ENCODE peak calls at places on chromosomes 5 and 9, in four cellular contexts. S, A, W and F are unnamed samples.

GRCh38 chr9:94843089-94843488 is 116.6 kb downstream of the AOPEP start:
- DNase-seq in S (no peak), W (no peak), A (no peak), F (no peak)

GRCh38 chr5:73370620-73371583 is 77.7 kb downstream of the FOXD1 start:
- DNase-seq in S (no peak), W (no peak), A (no peak), F (no peak)

GRCh38 chr5:172451771-172452197 is 2.5 kb downstream of the SH3PXD2B start:
- DNase-seq in A (no peak), S (no peak), W (no peak), F (no peak)

GRCh38 chr5:124888050-124888506 is 141.6 kb upstream of the ZNF608 start:
- DNase-seq in W (no peak), S (no peak), A (no peak), F (no peak)

GRCh38 chr5:90406466-90406865 is 3.1 kb downstream of the CETN3 start:
- DNase-seq in W (no peak), S (no peak), A (no peak), F (no peak)

GRCh38 chr5:112116372-112116771 is 302.7 kb downstream of the EPB41L4A start:
- DNase-seq in W (no peak), S (no peak), A (no peak), F (no peak)

GRCh38 chr9:93100265-93100636 is 4.2 kb downstream of the CARD19 start:
- DNase-seq in A (no peak), W (no peak), S (peak; percentile 17), F (no peak)

GRCh38 chr9:33620738-33621439 is 96.8 kb downstream of the ANKRD18B start:
- DNase-seq in S (no peak), W (no peak), A (no peak), F (no peak)

GRCh38 chr9:27558307-27558706 is 15.0 kb downstream of the C9orf72 start:
- DNase-seq in W (no peak), S (no peak), A (no peak), F (no peak)

GRCh38 chr5:168637281-168637680 is 58.1 kb upstream of the PANK3 start:
- DNase-seq in A (no peak), S (no peak), W (no peak), F (no peak)

GRCh38 chr9:121499427-121500164 is at the start of gene GGTA1:
- DNase-seq in W (no peak), S (peak; percentile 54), A (peak; percentile 76), F (peak; percentile 76)

GRCh38 chr9:34386656-34387055 is 10.0 kb upstream of the MYORG start:
- DNase-seq in A (no peak), S (no peak), W (no peak), F (no peak)

GRCh38 chr5:4862500-4862899 is 277.6 kb upstream of the ADAMTS16 start:
- DNase-seq in S (no peak), A (no peak), W (no peak), F (no peak)

GRCh38 chr5:79050513-79050912 is 19.0 kb downstream of the DMGDH start:
- DNase-seq in S (no peak), W (no peak), A (no peak), F (no peak)

GRCh38 chr9:38020251-38021076 is 48.6 kb downstream of the SHB start:
- DNase-seq in A (no peak), S (no peak), W (no peak), F (no peak)

GRCh38 chr5:83034552-83035181 is 42.5 kb downstream of the TMEM167A start:
- DNase-seq in S (no peak), W (no peak), A (no peak), F (no peak)

GRCh38 chr5:81344736-81345135 is 43.3 kb downstream of the ZCCHC9 start:
- DNase-seq in A (no peak), S (no peak), W (no peak), F (no peak)

GRCh38 chr5:160421625-160422258 is at the start of gene PTTG1:
- DNase-seq in W (peak; percentile 77), A (peak; percentile 95), S (peak; percentile 90), F (peak; percentile 95)

GRCh38 chr5:73319036-73319435 is 129.5 kb downstream of the FOXD1 start:
- DNase-seq in S (no peak), A (no peak), W (no peak), F (no peak)

GRCh38 chr9:2126331-2126789 is 111.2 kb downstream of the SMARCA2 start:
- DNase-seq in W (no peak), S (no peak), A (no peak), F (no peak)

GRCh38 chr5:17014686-17015085 is 78.6 kb upstream of the MYO10 start:
- DNase-seq in A (no peak), S (no peak), W (no peak), F (no peak)

GRCh38 chr5:125311743-125312142 is 565.3 kb upstream of the ZNF608 start:
- DNase-seq in W (no peak), S (no peak), A (no peak), F (no peak)

GRCh38 chr5:53479656-53480473 is 564 bp upstream of the FST start:
- DNase-seq in A (peak; percentile 61), W (no peak), S (no peak), F (peak; percentile 71)

GRCh38 chr9:118992813-118993747 is 376.2 kb downstream of the BRINP1 start:
- DNase-seq in A (no peak), S (no peak), W (no peak), F (no peak)
- H3K9me3 ChIP-seq in A (no peaks in the 10 kb centered on the region), S (no peaks in the 10 kb centered on the region), W (no peaks in the 10 kb centered on the region), F (no peaks in the 10 kb centered on the region)

DNA sequence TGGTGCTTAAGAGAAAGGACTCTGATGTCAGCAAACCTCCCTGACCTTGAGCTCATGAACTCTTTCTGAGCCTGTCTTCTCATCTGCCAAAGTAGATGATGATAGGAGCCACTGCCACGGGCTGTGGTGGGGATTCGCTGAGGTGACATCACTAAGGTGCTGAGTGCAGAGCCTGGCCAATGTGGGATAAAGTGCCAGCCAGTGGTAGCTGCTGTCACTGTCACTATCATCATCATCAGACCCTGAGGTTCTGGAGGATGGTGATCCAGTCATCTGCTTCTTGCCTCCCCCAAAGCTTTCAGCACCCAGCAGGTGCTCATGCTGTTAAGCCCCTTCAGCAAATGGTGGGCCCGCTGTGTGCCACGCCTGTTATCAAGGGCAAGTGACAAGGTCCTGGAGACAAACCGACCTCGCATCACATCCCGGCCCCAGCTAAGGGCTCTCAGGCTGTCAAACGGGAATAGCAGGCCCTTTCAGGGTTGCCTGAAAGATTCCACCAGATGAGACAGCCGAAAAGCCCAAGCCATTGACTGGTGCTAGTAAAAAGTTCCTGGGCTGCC is 6.4 kb downstream of the FPGS start:
- DNase-seq in A (no peak), S (no peak), W (no peak), F (no peak)
- H3K36me3 ChIP-seq in A (peaks cover 91% of the 10 kb centered on the region), S (peaks cover 14% of the 10 kb centered on the region), W (peaks cover 41% of the 10 kb centered on the region), F (peaks cover 57% of the 10 kb centered on the region)

GRCh38 chr5:173709761-173710160 is 93.3 kb upstream of the BOD1 start:
- DNase-seq in W (no peak), A (no peak), S (no peak), F (no peak)
- H3K4me1 ChIP-seq in W (no peaks in the 10 kb centered on the region), A (peaks cover 13% of the 10 kb centered on the region), S (no peaks in the 10 kb centered on the region), F (peaks cover 31% of the 10 kb centered on the region)

DNA sequence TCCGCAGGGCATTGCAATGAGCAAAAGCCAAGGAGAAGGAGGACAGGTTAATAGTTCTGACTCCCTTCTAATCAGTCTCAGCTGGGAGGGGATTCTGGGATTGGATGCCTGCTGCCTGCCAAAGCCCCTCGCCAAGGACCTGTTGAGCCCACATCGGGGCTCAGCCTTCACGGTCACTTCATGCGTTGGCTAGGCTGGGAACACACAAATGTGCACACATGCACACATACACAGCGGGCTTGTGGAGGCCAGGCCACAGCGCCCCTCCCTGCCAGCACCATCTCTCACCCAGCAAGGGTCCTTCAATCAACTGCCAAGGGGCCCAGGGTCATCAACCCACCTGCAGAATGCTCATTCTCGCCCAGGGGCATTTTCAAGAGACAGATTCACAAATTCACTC is 113.9 kb downstream of the C5orf15 start:
- DNase-seq in W (no peak), A (no peak), S (no peak), F (no peak)
- H3K9me3 ChIP-seq in W (no peaks in the 10 kb centered on the region), A (no peaks in the 10 kb centered on the region), S (no peaks in the 10 kb centered on the region), F (no peaks in the 10 kb centered on the region)

GRCh38 chr5:69113851-69114250 is 20.0 kb downstream of the SLC30A5 start:
- DNase-seq in A (no peak), S (no peak), W (no peak), F (no peak)

GRCh38 chr5:69115526-69115925 is 21.7 kb downstream of the SLC30A5 start:
- DNase-seq in A (no peak), W (no peak), S (no peak), F (no peak)
- H3K36me3 ChIP-seq in A (peaks cover 100% of the 10 kb centered on the region), W (peaks cover 15% of the 10 kb centered on the region), S (peaks cover 9% of the 10 kb centered on the region), F (peaks cover 92% of the 10 kb centered on the region)